ENCODE peak calls at places on chromosomes 12 and 14, in ten cellular contexts. M, H, A, F, G, L, E, T, C and B are unnamed samples.

GRCh38 chr14:96268426-96269358 is 12.7 kb downstream of the BDKRB1 start:
- DNase-seq in M (no peak), H (peak; percentile 99), A (no peak), F (peak; percentile 80), G (peak; percentile 19), L (peak; percentile 55), E (peak; percentile 17), T (no peak), C (peak; percentile 58), B (peak; percentile 96)

GRCh38 chr12:45243963-45244362 is 28.1 kb downstream of the ANO6 start:
- DNase-seq in M (no peak), H (no peak), A (no peak), F (no peak), G (no peak), L (no peak), E (no peak), T (no peak), C (no peak), B (no peak)

GRCh38 chr12:7433276-7433822 is 10.6 kb downstream of the CD163L1 start:
- DNase-seq in M (no peak), H (peak; percentile 59), A (no peak), F (no peak), G (no peak), L (peak; percentile 3), E (no peak), T (no peak), C (no peak), B (peak; percentile 57)

GRCh38 chr12:6202331-6202730 is 2.1 kb downstream of the CD9 start:
- DNase-seq in M (no peak), H (no peak), A (no peak), F (no peak), G (no peak), L (no peak), E (no peak), T (no peak), C (peak; percentile 50), B (no peak)

GRCh38 chr12:12467701-12468218 is 94.9 kb downstream of the DUSP16 start:
- DNase-seq in M (peak; percentile 57), H (no peak), A (no peak), F (no peak), G (no peak), L (no peak), E (no peak), T (peak; percentile 72), C (peak; percentile 30), B (no peak)

GRCh38 chr12:81245918-81246611 is 168.2 kb downstream of the ACSS3 start:
- DNase-seq in M (no peak), H (no peak), A (no peak), F (no peak), G (no peak), L (no peak), E (peak; percentile 9), T (no peak), C (no peak), B (no peak)

GRCh38 chr14:91063119-91063518 is 2.7 kb upstream of the RPS6KA5 start:
- DNase-seq in M (no peak), H (peak; percentile 19), A (no peak), F (no peak), G (no peak), L (no peak), E (no peak), T (no peak), C (no peak), B (no peak)

GRCh38 chr14:75647650-75648049 is 13.0 kb downstream of the ERG28 start:
- DNase-seq in M (no peak), H (no peak), A (no peak), F (no peak), G (no peak), L (no peak), E (no peak), T (no peak), C (no peak), B (no peak)

GRCh38 chr12:6567112-6567680 is 895 bp downstream of the NOP2 start:
- DNase-seq in M (no peak), H (no peak), A (no peak), F (no peak), G (no peak), L (no peak), E (no peak), T (no peak), C (no peak), B (no peak)

GRCh38 chr14:81525129-81525528 is 8.5 kb downstream of the SEL1L start:
- DNase-seq in M (no peak), H (no peak), A (no peak), F (no peak), G (no peak), L (no peak), E (no peak), T (no peak), C (no peak), B (no peak)

GRCh38 chr14:30988509-30988908 is 36.9 kb upstream of the AP4S1 start:
- DNase-seq in M (no peak), H (no peak), A (no peak), F (no peak), G (no peak), L (no peak), E (no peak), T (no peak), C (no peak), B (no peak)

DNA sequence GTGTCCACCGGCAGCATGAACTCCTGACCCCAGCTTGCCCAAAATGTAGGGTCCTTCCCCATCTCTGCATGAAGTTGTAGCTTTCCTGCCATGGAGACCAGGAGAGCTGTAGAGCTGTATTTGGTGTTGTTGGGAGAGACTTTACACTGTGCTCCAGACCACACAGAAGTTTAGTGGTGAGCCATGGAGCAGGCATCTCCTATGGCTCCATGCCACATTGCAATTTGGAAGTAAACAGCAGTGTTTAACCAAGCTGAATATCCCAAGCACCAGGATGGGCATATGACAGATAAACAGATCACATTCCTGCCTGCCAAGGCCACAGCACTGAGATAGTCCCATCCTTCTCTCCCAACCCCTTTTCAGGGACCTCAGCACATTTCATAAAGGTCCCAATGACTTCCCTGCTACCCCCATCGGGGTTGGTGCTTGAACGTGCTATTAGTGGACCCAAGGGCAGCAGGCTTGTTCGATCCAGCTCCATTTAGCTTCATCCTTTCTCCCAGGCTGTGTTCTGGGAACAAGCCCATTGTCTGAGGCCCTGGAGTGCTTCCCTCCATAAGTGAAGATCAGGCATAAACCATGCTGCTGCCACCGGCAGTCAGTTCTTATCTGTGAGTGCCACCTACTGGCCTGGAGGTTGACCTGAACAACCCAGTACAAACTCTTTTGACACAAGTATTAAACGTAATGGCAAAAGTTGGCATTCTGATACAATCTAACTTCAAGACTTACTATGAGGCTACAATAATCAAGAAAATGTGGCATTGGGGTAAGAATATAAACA is 172.3 kb upstream of the ATXN7L3B start:
- DNase-seq in M (no peak), H (peak; percentile 34), A (peak; percentile 66), F (no peak), G (no peak), L (peak; percentile 69), E (peak; percentile 22), T (no peak), C (no peak), B (peak; percentile 24)
- TF ChIP-seq CTCF in M (peak; percentile 44), H (peak; percentile 74), A (peak; percentile 79), F (peak; percentile 4), G (peak; percentile 12), L (peak; percentile 59), E (no peak), T (no peak), C (no peak), B (peak; percentile 43)

GRCh38 chr12:53427905-53428594 is 4.4 kb downstream of the AMHR2 start:
- DNase-seq in M (no peak), H (peak; percentile 98), A (no peak), F (no peak), G (no peak), L (no peak), E (no peak), T (no peak), C (no peak), B (peak; percentile 90)
- H3K27ac ChIP-seq in M (no peak overlapping the region), H (no peak overlapping the region), A (no peak overlapping the region), F (no peak overlapping the region), G (no peak overlapping the region), L (no peak overlapping the region), E (no peak overlapping the region), T (no peak overlapping the region), C (no peak overlapping the region), B (no peak overlapping the region)

DNA sequence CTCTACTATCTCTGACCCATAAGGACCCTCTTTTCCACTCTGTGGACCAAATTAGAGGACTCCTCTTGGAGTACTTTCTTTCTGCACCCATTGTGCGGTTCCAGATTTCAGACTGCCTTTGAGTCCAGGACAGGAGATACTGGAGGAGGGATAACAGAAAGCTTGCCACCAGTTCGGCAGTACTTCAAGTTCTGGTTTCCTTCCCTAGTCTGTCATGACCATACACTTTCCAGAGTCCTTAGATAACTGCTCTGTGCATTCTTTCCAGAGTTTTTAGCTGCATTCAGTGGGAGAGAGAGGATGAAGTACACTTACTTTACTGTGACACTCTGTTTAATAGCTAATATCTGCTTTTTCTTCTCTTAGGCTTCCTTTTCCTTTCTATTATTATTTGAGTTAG is 54.8 kb upstream of the OSBPL8 start:
- DNase-seq in M (no peak), H (no peak), A (no peak), F (no peak), G (no peak), L (no peak), E (no peak), T (no peak), C (no peak), B (no peak)
- TF ChIP-seq CTCF in M (no peak), H (no peak), A (no peak), F (no peak), G (no peak), L (no peak), E (no peak), T (no peak), C (no peak), B (no peak)

GRCh38 chr12:110345176-110345651 is 58.3 kb downstream of the ANAPC7 start:
- DNase-seq in M (no peak), H (peak; percentile 99), A (no peak), F (no peak), G (no peak), L (peak; percentile 67), E (no peak), T (no peak), C (peak; percentile 46), B (peak; percentile 88)

GRCh38 chr12:110344657-110345056 is 58.9 kb downstream of the ANAPC7 start:
- DNase-seq in M (no peak), H (no peak), A (no peak), F (no peak), G (no peak), L (no peak), E (no peak), T (no peak), C (no peak), B (no peak)

GRCh38 chr12:110347767-110348166 is 55.7 kb downstream of the ANAPC7 start:
- DNase-seq in M (no peak), H (no peak), A (no peak), F (no peak), G (no peak), L (no peak), E (no peak), T (no peak), C (no peak), B (no peak)

GRCh38 chr12:110343921-110344555 is 59.5 kb downstream of the ANAPC7 start:
- DNase-seq in M (no peak), H (no peak), A (no peak), F (no peak), G (no peak), L (no peak), E (no peak), T (no peak), C (no peak), B (no peak)

DNA sequence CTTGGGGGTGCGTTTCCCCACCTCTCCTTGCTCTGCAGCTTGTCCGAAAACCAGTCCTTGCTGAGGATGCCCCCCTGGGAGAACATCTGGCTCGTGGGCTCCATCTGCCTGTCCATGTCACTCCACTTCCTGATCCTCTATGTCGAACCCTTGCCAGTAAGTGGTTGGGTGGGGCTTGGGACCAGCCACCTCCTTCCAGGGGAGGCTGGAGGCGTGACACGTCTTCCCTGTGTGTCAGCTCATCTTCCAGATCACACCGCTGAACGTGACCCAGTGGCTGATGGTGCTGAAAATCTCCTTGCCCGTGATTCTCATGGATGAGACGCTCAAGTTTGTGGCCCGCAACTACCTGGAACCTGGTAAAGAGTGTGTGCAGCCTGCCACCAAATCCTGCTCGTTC is 57.5 kb downstream of the ANAPC7 start:
- DNase-seq in M (no peak), H (no peak), A (no peak), F (no peak), G (no peak), L (peak; percentile 78), E (no peak), T (no peak), C (no peak), B (no peak)
- H3K27ac ChIP-seq in M (peak overlapping the region; percentile 23), H (peak overlapping the region; percentile 93), A (no peak overlapping the region), F (no peak overlapping the region), G (no peak overlapping the region), L (peak overlapping the region; percentile 63), E (no peak overlapping the region), T (no peak overlapping the region), C (no peak overlapping the region), B (peak overlapping the region; percentile 62)